ENCODE peak calls at places on chromosomes 13 and 19, in ten cellular contexts. F is thoracic aorta; X is Peyer's patch; Z is cardiac muscle cell; K is fibroblast of lung; Q is psoas muscle; T is CD8-positive, alpha-beta T cell; D is H9; W is GM23338; N is testis. G is an unnamed sample.

GRCh38 chr13:35309711-35310110 is 166.8 kb downstream of the MAB21L1 start:
- DNase-seq in Z (no peak), F (no peak), W (no peak), X (no peak), K (no peak), D (no peak), T (no peak), Q (no peak), N (no peak), G (no peak)

GRCh38 chr13:93230466-93230865 is 3.9 kb downstream of the GPC6 start:
- DNase-seq in K (peak; percentile 87), N (no peak), Z (no peak), Q (no peak), X (no peak), W (no peak), T (no peak), F (no peak), D (no peak), G (no peak)

GRCh38 chr19:33199441-33200265 is 5.5 kb downstream of the LRP3 start:
- DNase-seq in N (no peak), W (no peak), F (no peak), X (no peak), Q (no peak), K (no peak), T (no peak), D (no peak), Z (no peak), G (no peak)

GRCh38 chr13:44837250-44837649 is 152.0 kb downstream of the NUFIP1 start:
- DNase-seq in Z (no peak), W (no peak), F (no peak), N (no peak), K (peak; percentile 24), Q (no peak), T (no peak), X (no peak), D (no peak), G (no peak)

GRCh38 chr19:574658-575526 is 2.5 kb downstream of the BSG start:
- DNase-seq in W (peak; percentile 16), Z (peak; percentile 30), Q (no peak), T (no peak), F (no peak), K (peak; percentile 58), X (no peak), D (no peak), N (peak; percentile 65), G (peak; percentile 42)

GRCh38 chr13:105969761-105970160 is 565.7 kb downstream of the EFNB2 start:
- DNase-seq in X (no peak), T (no peak), Z (no peak), W (no peak), D (no peak), Q (no peak), K (no peak), F (no peak), N (no peak), G (no peak)

GRCh38 chr13:36685912-36686311 is 12.1 kb downstream of the SERTM1 start:
- DNase-seq in K (no peak), X (no peak), Z (no peak), D (no peak), T (no peak), F (no peak), W (no peak), Q (no peak), N (no peak), G (no peak)

GRCh38 chr13:41696163-41697003 is 239.0 kb downstream of the RGCC start:
- DNase-seq in D (no peak), N (no peak), F (no peak), K (peak; percentile 82), Q (no peak), T (no peak), X (no peak), Z (peak; percentile 6), W (peak; percentile 63), G (no peak)

GRCh38 chr13:34012354-34012753 is 194.4 kb downstream of the RFC3 start:
- DNase-seq in X (no peak), Z (no peak), Q (no peak), K (no peak), W (no peak), T (no peak), F (no peak), N (no peak), D (no peak), G (no peak)

DNA sequence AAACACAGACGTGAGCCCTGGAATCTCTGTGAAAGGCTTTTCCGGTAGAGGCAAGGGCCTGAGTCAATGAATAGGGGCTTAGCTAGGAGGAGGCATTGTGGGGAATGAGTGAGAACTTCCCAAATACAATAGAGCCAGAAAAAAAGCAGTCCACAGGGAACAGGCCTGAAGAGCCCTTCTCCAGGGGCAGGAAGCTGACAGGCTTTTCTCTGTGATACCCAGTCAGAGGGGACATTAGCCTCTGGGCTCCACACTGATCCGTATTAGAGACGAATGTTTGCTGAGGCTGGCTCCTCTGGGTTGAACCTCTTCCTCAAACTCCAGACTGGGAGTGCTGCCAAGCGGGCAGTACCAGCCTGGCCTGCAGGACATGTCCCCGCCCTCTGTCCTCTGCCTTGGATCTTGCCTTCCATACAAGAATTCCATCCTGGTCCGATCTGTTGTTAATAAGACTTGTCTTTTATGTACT is 2.3 kb downstream of the DHRS12 start:
- DNase-seq in Z (no peak), T (no peak), D (no peak), F (peak; percentile 32), X (peak; percentile 88), Q (peak; percentile 76), K (no peak), W (no peak), N (peak; percentile 84), G (no peak)
- H3K4me1 ChIP-seq in Z (no peaks in the 10 kb centered on the region), T (peaks cover 43% of the 10 kb centered on the region), D (peaks cover 3% of the 10 kb centered on the region), F (peaks cover 56% of the 10 kb centered on the region), X (peaks cover 9% of the 10 kb centered on the region), Q (peaks cover 26% of the 10 kb centered on the region), K (peaks cover 17% of the 10 kb centered on the region), W (peaks cover 57% of the 10 kb centered on the region), N (peaks cover 30% of the 10 kb centered on the region), G (peaks cover 39% of the 10 kb centered on the region)

GRCh38 chr19:18488838-18489626 is 32.8 kb downstream of the ELL start:
- DNase-seq in Q (peak; percentile 74), X (no peak), K (no peak), Z (peak; percentile 84), W (peak; percentile 85), D (peak; percentile 78), T (no peak), F (no peak), N (peak; percentile 57), G (no peak)

GRCh38 chr19:18490719-18491118 is 31.2 kb downstream of the ELL start:
- DNase-seq in N (no peak), K (no peak), Q (no peak), Z (no peak), F (no peak), X (no peak), T (no peak), W (no peak), D (no peak), G (no peak)

GRCh38 chr19:18487576-18488402 is 34.1 kb downstream of the ELL start:
- DNase-seq in N (peak; percentile 74), F (no peak), D (no peak), W (no peak), T (no peak), K (no peak), Z (no peak), Q (no peak), X (no peak), G (no peak)

GRCh38 chr19:18488403-18488723 is 33.5 kb downstream of the ELL start:
- DNase-seq in Z (no peak), X (no peak), Q (peak; percentile 69), K (no peak), F (no peak), W (no peak), T (no peak), N (no peak), D (no peak), G (no peak)

GRCh38 chr19:18489627-18490184 is 32.2 kb downstream of the ELL start:
- DNase-seq in N (no peak), K (no peak), D (no peak), Q (no peak), Z (no peak), T (no peak), F (no peak), W (no peak), X (no peak), G (no peak)
- H3K4me1 ChIP-seq in N (peaks cover 94% of the 10 kb centered on the region), K (peaks cover 10% of the 10 kb centered on the region), D (no peaks in the 10 kb centered on the region), Q (peaks cover 88% of the 10 kb centered on the region), Z (peaks cover 42% of the 10 kb centered on the region), T (peaks cover 47% of the 10 kb centered on the region), F (peaks cover 72% of the 10 kb centered on the region), W (no peaks in the 10 kb centered on the region), X (peaks cover 14% of the 10 kb centered on the region), G (peaks cover 71% of the 10 kb centered on the region)

GRCh38 chr13:102651392-102651791 is 43.5 kb downstream of the METTL21C start:
- DNase-seq in Q (no peak), K (peak; percentile 65), D (no peak), T (no peak), N (no peak), F (no peak), Z (no peak), X (no peak), W (no peak), G (no peak)
- H3K4me1 ChIP-seq in Q (no peaks in the 10 kb centered on the region), K (peaks cover 5% of the 10 kb centered on the region), D (no peaks in the 10 kb centered on the region), T (no peaks in the 10 kb centered on the region), N (no peaks in the 10 kb centered on the region), F (no peaks in the 10 kb centered on the region), Z (no peaks in the 10 kb centered on the region), X (no peaks in the 10 kb centered on the region), W (no peaks in the 10 kb centered on the region), G (no peaks in the 10 kb centered on the region)

GRCh38 chr13:29382021-29382420 is 213.5 kb downstream of the SLC7A1 start:
- DNase-seq in T (no peak), X (no peak), N (no peak), W (no peak), F (no peak), D (no peak), K (no peak), Z (no peak), Q (no peak), G (no peak)
- H3K4me1 ChIP-seq in T (no peaks in the 10 kb centered on the region), X (no peaks in the 10 kb centered on the region), N (no peaks in the 10 kb centered on the region), W (no peaks in the 10 kb centered on the region), F (peaks cover 5% of the 10 kb centered on the region), D (no peaks in the 10 kb centered on the region), K (no peaks in the 10 kb centered on the region), Z (peaks cover 45% of the 10 kb centered on the region), Q (no peaks in the 10 kb centered on the region), G (no peaks in the 10 kb centered on the region)

GRCh38 chr19:6531956-6532243 is 1.1 kb downstream of the TNFSF9 start:
- DNase-seq in X (no peak), T (no peak), K (no peak), F (no peak), N (no peak), W (no peak), Q (no peak), D (no peak), Z (no peak), G (no peak)
- H3K4me1 ChIP-seq in X (peaks cover 18% of the 10 kb centered on the region), T (peaks cover 44% of the 10 kb centered on the region), K (peaks cover 5% of the 10 kb centered on the region), F (peaks cover 17% of the 10 kb centered on the region), N (peaks cover 9% of the 10 kb centered on the region), W (peaks cover 30% of the 10 kb centered on the region), Q (peaks cover 7% of the 10 kb centered on the region), D (peaks cover 6% of the 10 kb centered on the region), Z (peaks cover 5% of the 10 kb centered on the region), G (peaks cover 42% of the 10 kb centered on the region)